ENCODE peak calls at places on chromosomes 3 and 15, in four cellular contexts. One of them, this sample, is unnamed.

GRCh38 chr3:10549617-10550228 is 44.3 kb upstream of the ATP2B2 start:
- DNase-seq in cardiac fibroblast: no peak
- DNase-seq in HFF-Myc: no peak
- DNase-seq in right lobe of liver: no peak
- DNase-seq in this sample: no peak

GRCh38 chr3:112412494-112412893 is 79.5 kb downstream of the CD200 start:
- DNase-seq in cardiac fibroblast: no peak
- DNase-seq in HFF-Myc: no peak
- DNase-seq in right lobe of liver: no peak
- DNase-seq in this sample: no peak

GRCh38 chr15:101269479-101270223 is 7.6 kb downstream of the SELENOS start:
- DNase-seq in cardiac fibroblast: peak; percentile 49
- DNase-seq in HFF-Myc: no peak
- DNase-seq in right lobe of liver: no peak
- DNase-seq in this sample: no peak

GRCh38 chr3:184685055-184685454 is 26.8 kb downstream of the MAGEF1 start:
- DNase-seq in cardiac fibroblast: no peak
- DNase-seq in HFF-Myc: no peak
- DNase-seq in right lobe of liver: no peak
- DNase-seq in this sample: no peak

GRCh38 chr3:28917895-28918294 is 363.0 kb upstream of the RBMS3 start:
- DNase-seq in cardiac fibroblast: no peak
- DNase-seq in HFF-Myc: no peak
- DNase-seq in right lobe of liver: no peak
- DNase-seq in this sample: no peak

GRCh38 chr3:52846427-52846983 is 11.7 kb upstream of the MUSTN1 start:
- DNase-seq in cardiac fibroblast: no peak
- DNase-seq in HFF-Myc: no peak
- DNase-seq in right lobe of liver: peak; percentile 55
- DNase-seq in this sample: no peak

GRCh38 chr3:112583105-112583504 is 21.3 kb downstream of the SLC35A5 start:
- DNase-seq in cardiac fibroblast: no peak
- DNase-seq in HFF-Myc: no peak
- DNase-seq in right lobe of liver: no peak
- DNase-seq in this sample: no peak

GRCh38 chr3:38031022-38031994 is 1.9 kb upstream of the PLCD1 start:
- DNase-seq in cardiac fibroblast: peak; percentile 54
- DNase-seq in HFF-Myc: no peak
- DNase-seq in right lobe of liver: no peak
- DNase-seq in this sample: no peak

GRCh38 chr3:13950042-13950441 is 70.2 kb upstream of the WNT7A start:
- DNase-seq in cardiac fibroblast: no peak
- DNase-seq in HFF-Myc: no peak
- DNase-seq in right lobe of liver: no peak
- DNase-seq in this sample: no peak

GRCh38 chr3:188323067-188323842 is 169.3 kb downstream of the LPP start:
- DNase-seq in cardiac fibroblast: no peak
- DNase-seq in HFF-Myc: no peak
- DNase-seq in right lobe of liver: no peak
- DNase-seq in this sample: no peak

GRCh38 chr3:23288715-23289114 is 85.6 kb downstream of the UBE2E2 start:
- DNase-seq in cardiac fibroblast: no peak
- DNase-seq in HFF-Myc: no peak
- DNase-seq in right lobe of liver: no peak
- DNase-seq in this sample: no peak

GRCh38 chr3:142946861-142947260 is 16.6 kb downstream of the PAQR9 start:
- DNase-seq in cardiac fibroblast: no peak
- DNase-seq in HFF-Myc: no peak
- DNase-seq in right lobe of liver: no peak
- DNase-seq in this sample: no peak

GRCh38 chr3:150741497-150742140 is 21.4 kb downstream of the SIAH2 start:
- DNase-seq in cardiac fibroblast: no peak
- DNase-seq in HFF-Myc: no peak
- DNase-seq in right lobe of liver: no peak
- DNase-seq in this sample: no peak

GRCh38 chr3:69819283-69819682 is 80.0 kb downstream of the MITF start:
- DNase-seq in cardiac fibroblast: no peak
- DNase-seq in HFF-Myc: no peak
- DNase-seq in right lobe of liver: no peak
- DNase-seq in this sample: no peak

DNA sequence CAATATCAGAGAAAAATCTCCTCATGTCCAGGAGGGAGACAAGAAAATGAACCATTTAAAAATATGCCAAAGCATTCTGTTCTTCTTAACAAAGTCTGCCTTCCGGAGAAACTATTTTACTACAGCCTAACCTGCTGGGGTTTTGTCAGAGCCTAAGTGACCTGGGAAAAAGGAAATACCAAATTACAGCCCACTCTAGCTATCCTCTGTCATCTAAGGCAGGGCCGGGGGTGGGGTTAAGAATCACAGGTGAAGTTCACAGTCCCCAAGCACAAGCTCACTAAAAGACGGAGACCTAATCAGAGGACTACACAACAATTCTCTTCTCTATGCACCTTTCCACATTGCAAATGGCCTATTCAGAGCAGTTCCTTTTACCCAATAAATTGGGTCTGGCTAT is 116.6 kb downstream of the TRIM42 start:
- DNase-seq in cardiac fibroblast: no peak
- DNase-seq in HFF-Myc: no peak
- DNase-seq in right lobe of liver: no peak
- DNase-seq in this sample: no peak
- H3K4me3 ChIP-seq in cardiac fibroblast: no peak overlapping the region
- H3K4me3 ChIP-seq in HFF-Myc: no peak overlapping the region
- H3K4me3 ChIP-seq in right lobe of liver: no peak overlapping the region
- H3K4me3 ChIP-seq in this sample: no peak overlapping the region

DNA sequence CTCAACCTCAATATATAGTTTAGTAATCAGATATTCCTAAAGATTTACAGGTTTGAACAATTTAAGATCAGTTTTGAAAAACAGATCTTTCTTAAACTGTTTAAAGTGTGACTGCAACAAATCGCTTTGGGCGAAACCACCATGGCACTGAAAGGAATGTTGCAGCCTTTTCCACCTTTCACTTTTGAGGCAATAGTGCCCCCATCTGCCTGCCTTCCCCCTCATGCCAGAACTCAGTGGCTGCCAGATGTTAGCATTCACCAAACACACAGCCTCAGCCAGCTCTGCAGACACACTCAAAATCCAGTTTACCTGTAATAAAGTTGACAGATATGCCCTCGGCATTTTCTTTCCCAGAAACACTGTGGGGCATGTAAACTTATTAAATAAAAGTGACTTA is 3.3 kb downstream of the LYSMD4 start:
- DNase-seq in cardiac fibroblast: peak; percentile 76
- DNase-seq in HFF-Myc: peak; percentile 32
- DNase-seq in right lobe of liver: no peak
- DNase-seq in this sample: peak; percentile 28
- TF ChIP-seq CTCF in cardiac fibroblast: peak; percentile 33
- TF ChIP-seq CTCF in HFF-Myc: peak; percentile 67
- TF ChIP-seq CTCF in right lobe of liver: peak; percentile 49
- TF ChIP-seq CTCF in this sample: peak; percentile 75

GRCh38 chr3:139746481-139746880 is 68.7 kb upstream of the NMNAT3 start:
- DNase-seq in cardiac fibroblast: no peak
- DNase-seq in HFF-Myc: no peak
- DNase-seq in right lobe of liver: no peak
- DNase-seq in this sample: no peak
- H3K4me3 ChIP-seq in cardiac fibroblast: no peak overlapping the region
- H3K4me3 ChIP-seq in HFF-Myc: no peak overlapping the region
- H3K4me3 ChIP-seq in right lobe of liver: no peak overlapping the region
- H3K4me3 ChIP-seq in this sample: no peak overlapping the region

DNA sequence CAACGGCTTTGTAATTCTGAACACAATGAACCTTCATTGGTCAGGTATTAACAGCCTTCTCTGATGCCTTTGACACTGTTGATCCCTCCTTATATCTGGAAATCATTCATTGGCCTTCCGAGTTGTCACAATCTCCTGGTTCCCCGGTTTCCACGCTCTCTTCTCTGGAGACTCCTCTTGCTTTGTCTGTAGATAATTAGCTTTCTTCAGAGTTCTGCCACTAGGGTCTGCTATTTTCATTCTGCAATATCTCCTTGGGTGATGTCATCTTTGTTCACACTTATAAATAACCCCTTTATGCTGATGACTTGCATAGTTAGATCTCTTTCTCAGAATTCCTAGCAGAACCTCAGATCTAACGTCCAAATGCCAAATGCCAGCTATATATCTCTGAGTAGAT is 583.8 kb upstream of the ZNF717 start:
- DNase-seq in cardiac fibroblast: no peak
- DNase-seq in HFF-Myc: no peak
- DNase-seq in right lobe of liver: no peak
- DNase-seq in this sample: peak; percentile 48
- TF ChIP-seq CTCF in cardiac fibroblast: peak; percentile 28
- TF ChIP-seq CTCF in HFF-Myc: no peak
- TF ChIP-seq CTCF in right lobe of liver: no peak
- TF ChIP-seq CTCF in this sample: peak; percentile 62

GRCh38 chr3:120743081-120743365 is 479 bp downstream of the GTF2E1 start:
- DNase-seq in cardiac fibroblast: no peak
- DNase-seq in HFF-Myc: no peak
- DNase-seq in right lobe of liver: no peak
- DNase-seq in this sample: peak; percentile 18

GRCh38 chr3:120742198-120743080 is at the start of the genes GTF2E1 and RABL3:
- DNase-seq in cardiac fibroblast: peak; percentile 100
- DNase-seq in HFF-Myc: peak; percentile 100
- DNase-seq in right lobe of liver: peak; percentile 97
- DNase-seq in this sample: peak; percentile 100

GRCh38 chr3:120741837-120742197 is 499 bp downstream of the RABL3 start:
- DNase-seq in cardiac fibroblast: peak; percentile 60
- DNase-seq in HFF-Myc: no peak
- DNase-seq in right lobe of liver: no peak
- DNase-seq in this sample: no peak

GRCh38 chr3:120743556-120744195 is 1.1 kb downstream of the GTF2E1 start:
- DNase-seq in cardiac fibroblast: no peak
- DNase-seq in HFF-Myc: peak; percentile 38
- DNase-seq in right lobe of liver: no peak
- DNase-seq in this sample: no peak

GRCh38 chr3:120741320-120741719 is 996 bp downstream of the RABL3 start:
- DNase-seq in cardiac fibroblast: no peak
- DNase-seq in HFF-Myc: no peak
- DNase-seq in right lobe of liver: no peak
- DNase-seq in this sample: no peak
- H3K4me3 ChIP-seq in cardiac fibroblast: peak overlapping the region; percentile 96
- H3K4me3 ChIP-seq in HFF-Myc: peak overlapping the region; percentile 82
- H3K4me3 ChIP-seq in right lobe of liver: peak overlapping the region; percentile 95
- H3K4me3 ChIP-seq in this sample: peak overlapping the region; percentile 93

DNA sequence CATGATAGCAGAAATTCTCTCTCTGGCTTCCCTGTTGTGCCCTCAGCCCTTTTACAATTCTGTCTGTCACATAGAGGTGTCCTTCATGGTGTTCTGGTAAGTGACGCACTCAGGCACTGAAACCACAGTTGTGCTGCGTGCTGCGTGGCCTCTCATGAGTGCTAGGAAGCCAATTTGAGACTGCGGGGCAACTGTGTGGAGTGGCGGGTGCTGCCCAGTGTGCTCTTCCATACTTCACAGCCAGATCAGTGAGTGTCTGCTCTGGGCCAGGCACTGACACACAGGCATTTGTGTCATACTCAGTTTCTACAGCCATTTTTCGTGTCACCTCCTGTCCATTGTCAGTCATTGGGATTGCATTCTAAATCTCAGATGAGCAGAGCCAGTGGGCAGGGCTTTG is 133.1 kb upstream of the PLXNA1 start:
- DNase-seq in cardiac fibroblast: no peak
- DNase-seq in HFF-Myc: no peak
- DNase-seq in right lobe of liver: no peak
- DNase-seq in this sample: no peak
- TF ChIP-seq CTCF in cardiac fibroblast: no peak
- TF ChIP-seq CTCF in HFF-Myc: no peak
- TF ChIP-seq CTCF in right lobe of liver: no peak
- TF ChIP-seq CTCF in this sample: no peak

GRCh38 chr3:15983693-15984092 is 185.9 kb upstream of the ANKRD28 start:
- DNase-seq in cardiac fibroblast: no peak
- DNase-seq in HFF-Myc: no peak
- DNase-seq in right lobe of liver: no peak
- DNase-seq in this sample: no peak
- H3K4me3 ChIP-seq in cardiac fibroblast: no peak overlapping the region
- H3K4me3 ChIP-seq in HFF-Myc: peak overlapping the region; percentile 29
- H3K4me3 ChIP-seq in right lobe of liver: no peak overlapping the region
- H3K4me3 ChIP-seq in this sample: no peak overlapping the region

This sample was measured in brain microvascular endothelial cell.